ENCODE peak calls at places on chromosomes 13 and 19, in four cellular contexts. X is thyroid gland, U is progenitor cell of endocrine pancreas, Z is H9. E is an unnamed sample.

GRCh38 chr13:109977212-109977968 is 191.0 kb upstream of the IRS2 start:
- DNase-seq in U (no peak), Z (no peak), X (no peak), E (no peak)

GRCh38 chr19:42204684-42205083 is 12.8 kb downstream of the DEDD2 start:
- DNase-seq in Z (peak; percentile 52), U (no peak), X (no peak), E (no peak)

GRCh38 chr19:49857061-49857833 is 6.3 kb downstream of the PTOV1 start:
- DNase-seq in X (no peak), Z (peak; percentile 48), U (no peak), E (no peak)

GRCh38 chr19:1355974-1356865 is 27.5 kb upstream of the NDUFS7 start:
- DNase-seq in Z (no peak), U (no peak), X (peak; percentile 44), E (no peak)

GRCh38 chr19:12163841-12164240 is 945 bp downstream of the ZNF136 start:
- DNase-seq in U (no peak), Z (no peak), X (no peak), E (no peak)

GRCh38 chr19:32869369-32870153 is at the start of gene SLC7A9:
- DNase-seq in U (no peak), X (no peak), Z (no peak), E (no peak)

GRCh38 chr13:111531505-111531904 is 211.1 kb downstream of the TEX29 start:
- DNase-seq in U (no peak), Z (no peak), X (no peak), E (no peak)

GRCh38 chr13:39787086-39787487 is 131.6 kb downstream of the COG6 start:
- DNase-seq in X (no peak), U (no peak), Z (no peak), E (no peak)

GRCh38 chr19:17488593-17489391 is 18.5 kb downstream of the SLC27A1 start:
- DNase-seq in U (peak; percentile 83), X (peak; percentile 82), Z (peak; percentile 99), E (peak; percentile 96)

GRCh38 chr19:38496603-38497487 is 63.4 kb downstream of the RYR1 start:
- DNase-seq in Z (no peak), X (no peak), U (no peak), E (no peak)

GRCh38 chr13:68927387-68928026 is 1180.1 kb upstream of the ATXN8OS start:
- DNase-seq in Z (peak; percentile 78), U (no peak), X (no peak), E (peak; percentile 44)

GRCh38 chr19:14367016-14367415 is 14.2 kb upstream of the ADGRE5 start:
- DNase-seq in Z (no peak), U (no peak), X (no peak), E (no peak)

GRCh38 chr19:14366529-14366928 is 14.7 kb upstream of the ADGRE5 start:
- DNase-seq in U (peak; percentile 27), X (peak; percentile 76), Z (peak; percentile 92), E (peak; percentile 17)

GRCh38 chr19:14363203-14364097 is 17.8 kb upstream of the ADGRE5 start:
- DNase-seq in X (peak; percentile 56), U (peak; percentile 21), Z (peak; percentile 92), E (peak; percentile 64)

GRCh38 chr19:14361824-14362223 is 19.4 kb upstream of the ADGRE5 start:
- DNase-seq in U (no peak), X (no peak), Z (peak; percentile 83), E (no peak)
- TF ChIP-seq CTCF in U (no peak), X (no peak), Z (peak; percentile 56), E (no peak)

GRCh38 chr19:37172368-37173366 is at the start of gene ZNF585A:
- DNase-seq in Z (peak; percentile 96), X (peak; percentile 94), U (peak; percentile 71), E (peak; percentile 79)
- TF ChIP-seq CTCF in Z (peak; percentile 21), X (peak; percentile 23), U (peak; percentile 28), E (no peak)

DNA sequence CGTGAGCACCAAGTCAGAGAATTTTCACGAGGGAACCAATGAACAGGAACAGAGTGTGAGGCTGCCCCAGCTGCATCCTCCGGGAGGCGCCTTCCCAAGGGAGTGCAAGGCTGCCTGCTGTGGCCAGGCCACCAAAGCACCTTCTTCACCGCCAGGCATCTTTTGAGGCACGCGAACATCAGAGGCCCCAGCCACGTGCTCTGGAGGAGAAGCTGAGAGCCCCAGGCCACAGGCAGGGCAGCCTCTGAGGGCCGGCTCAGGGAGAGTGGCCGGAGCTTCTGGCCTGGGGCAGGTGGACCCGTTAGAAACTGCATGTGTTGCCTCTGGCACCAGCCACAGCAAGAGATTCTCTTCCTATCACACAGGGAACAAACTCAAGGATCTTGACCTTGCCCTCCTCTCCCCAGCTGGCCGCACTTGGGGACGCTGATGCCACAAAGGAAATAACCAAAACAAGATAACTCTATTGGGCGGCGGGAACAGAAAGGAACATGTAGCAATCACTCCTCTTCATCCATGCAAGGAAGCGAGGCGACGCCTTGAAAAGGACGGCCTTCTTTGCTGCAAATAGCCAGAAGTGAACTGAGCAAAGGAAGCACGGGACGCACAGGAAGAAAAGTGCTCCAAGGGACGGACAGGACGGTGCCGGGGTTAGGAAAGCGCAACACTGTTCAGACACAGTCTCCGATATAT is 19.9 kb downstream of the GAS6 start:
- DNase-seq in U (no peak), X (no peak), Z (no peak), E (no peak)
- TF ChIP-seq CTCF in U (no peak), X (no peak), Z (peak; percentile 48), E (no peak)

GRCh38 chr13:51452391-51453307 is at the start of gene INTS6:
- DNase-seq in Z (peak; percentile 99), X (peak; percentile 99), U (peak; percentile 97), E (peak; percentile 99)

GRCh38 chr13:51451134-51451466 is 1.7 kb downstream of the INTS6 start:
- DNase-seq in U (no peak), X (no peak), Z (no peak), E (no peak)

GRCh38 chr13:51453959-51454703 is 1.3 kb upstream of the INTS6 start:
- DNase-seq in Z (no peak), X (peak; percentile 21), U (no peak), E (peak; percentile 23)

GRCh38 chr13:51453308-51453958 is 597 bp upstream of the INTS6 start:
- DNase-seq in Z (no peak), X (peak; percentile 77), U (peak; percentile 65), E (peak; percentile 74)

DNA sequence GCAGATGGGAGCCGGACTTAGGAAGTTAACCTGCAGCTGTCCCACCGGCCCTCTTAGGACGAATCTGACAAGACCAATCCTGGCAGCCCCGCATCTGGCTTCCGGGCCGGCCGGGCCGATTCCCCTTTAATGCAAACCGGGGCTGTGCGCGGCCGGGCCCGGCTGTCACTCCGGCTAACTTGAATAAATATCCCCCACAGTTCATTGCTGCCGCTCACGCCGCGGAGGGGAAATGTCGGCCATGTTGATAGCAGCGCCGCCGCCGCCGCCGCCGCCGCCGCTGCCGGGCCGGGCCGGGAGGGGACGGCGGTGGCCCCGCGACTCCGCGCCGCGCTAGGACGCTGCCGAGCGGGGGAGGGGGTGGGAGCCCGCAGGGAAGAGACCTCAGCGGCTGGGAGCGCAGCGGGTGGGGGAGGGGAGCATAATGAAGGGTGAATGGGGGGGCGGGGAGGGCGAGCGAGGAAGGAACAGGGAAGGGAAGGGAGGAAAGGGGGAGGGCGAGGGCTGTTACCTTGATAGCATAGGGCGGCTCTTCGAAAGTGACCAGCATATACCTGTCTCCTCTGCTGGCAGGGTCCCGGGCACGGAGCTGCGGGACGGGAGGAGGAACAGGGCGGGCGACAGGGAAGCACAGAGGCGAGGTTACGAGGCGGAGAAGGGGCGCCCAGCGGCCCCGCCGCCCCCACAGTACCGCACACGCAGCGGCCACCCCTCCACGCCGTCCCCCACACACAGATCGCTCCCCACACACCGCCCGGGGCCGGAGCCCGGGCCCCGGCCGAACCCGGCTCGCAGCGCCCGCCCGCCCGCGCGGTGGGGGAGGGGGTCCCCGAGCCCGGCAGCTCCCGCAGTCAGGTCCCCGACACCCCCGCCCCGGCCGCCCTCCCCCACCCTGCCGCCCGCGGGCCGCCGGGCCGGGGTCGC is 1.1 kb downstream of the INTS6 start:
- DNase-seq in Z (peak; percentile 78), U (peak; percentile 68), X (peak; percentile 86), E (peak; percentile 75)
- TF ChIP-seq CTCF in Z (no peak), U (no peak), X (no peak), E (no peak)

DNA sequence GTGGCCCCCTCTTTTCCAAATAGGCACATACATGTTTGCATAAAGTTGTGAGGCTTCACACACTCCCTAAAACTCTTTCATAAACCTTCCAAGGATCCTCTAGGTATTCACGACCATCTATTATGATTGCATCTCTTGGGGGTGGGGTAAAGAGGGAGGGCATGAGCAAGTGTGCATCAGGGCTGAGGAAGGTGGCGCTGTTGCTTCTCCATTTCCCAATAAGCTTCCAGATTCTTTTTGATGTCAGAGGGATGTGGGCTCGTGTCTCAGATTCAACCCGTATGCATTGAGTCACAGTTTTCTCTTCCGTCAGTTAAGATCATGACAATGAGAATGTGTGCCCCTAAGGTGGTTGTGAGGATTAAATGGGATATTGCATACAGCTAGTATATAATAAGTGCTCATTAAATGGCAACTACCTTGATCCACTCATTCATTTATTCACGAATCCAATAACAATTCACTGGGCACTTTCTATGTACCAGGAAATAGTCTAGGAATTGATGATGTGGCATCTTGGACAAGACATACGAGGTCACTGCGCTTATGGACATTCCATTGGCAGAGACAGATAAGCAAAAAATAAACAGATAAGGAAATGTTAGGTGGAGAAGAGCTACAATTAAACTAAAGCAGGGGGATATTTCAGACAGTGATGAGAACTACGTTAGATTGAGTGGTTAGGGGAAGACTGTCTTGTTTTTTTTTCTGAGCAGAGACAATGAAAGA is 10.3 kb downstream of the CYP2B6 start:
- DNase-seq in Z (no peak), X (no peak), U (no peak), E (no peak)
- TF ChIP-seq CTCF in Z (peak; percentile 62), X (no peak), U (no peak), E (no peak)

DNA sequence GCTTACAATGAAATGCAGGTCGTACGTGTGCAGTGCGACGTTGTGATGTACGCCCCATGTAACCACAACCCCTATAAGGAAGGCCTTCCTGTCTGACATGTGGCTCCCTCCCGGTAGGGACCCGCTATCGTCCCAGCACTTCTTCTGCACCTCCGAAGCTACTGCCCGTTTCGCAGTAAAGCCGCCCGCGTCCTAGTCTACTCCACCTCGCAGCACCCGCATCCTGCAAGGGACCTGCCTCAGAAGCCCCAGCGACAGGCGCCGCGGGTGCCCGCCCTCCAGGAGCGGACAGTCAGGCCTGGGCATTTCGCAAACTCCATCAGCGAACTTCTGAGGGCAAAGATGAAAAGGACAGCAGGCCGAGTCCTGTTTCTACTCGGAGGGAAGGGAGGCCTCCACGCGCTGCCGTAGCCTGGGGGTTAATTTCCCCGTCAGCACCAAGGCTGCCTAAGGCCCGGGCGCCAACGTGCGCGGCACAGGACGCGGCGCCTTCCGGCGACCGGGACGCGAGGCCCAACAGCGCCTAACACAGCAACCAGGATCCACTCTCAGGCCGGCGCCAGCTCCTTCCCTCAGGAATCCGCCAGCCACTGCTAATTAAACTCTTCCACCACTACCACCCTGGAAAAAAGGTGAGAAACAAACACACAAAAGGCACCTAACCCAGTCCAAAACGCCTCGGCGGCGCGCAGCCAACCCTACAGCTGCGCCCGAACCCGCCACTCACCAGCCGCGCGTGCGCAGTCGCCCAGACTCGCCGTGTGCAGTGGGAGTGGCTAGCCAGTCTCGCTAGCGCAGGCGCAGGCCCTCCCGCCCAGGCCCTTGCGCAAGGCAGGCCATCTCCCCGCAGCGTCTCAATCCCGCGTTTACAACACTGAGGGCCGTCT is at the start of gene EEF1AKMT1:
- DNase-seq in U (peak; percentile 90), X (peak; percentile 94), Z (peak; percentile 95), E (peak; percentile 97)
- TF ChIP-seq CTCF in U (no peak), X (no peak), Z (no peak), E (no peak)

GRCh38 chr13:107650081-107650701 is 565.1 kb downstream of the LIG4 start:
- DNase-seq in Z (peak; percentile 78), U (peak; percentile 61), X (peak; percentile 48), E (peak; percentile 79)
- TF ChIP-seq CTCF in Z (peak; percentile 94), U (peak; percentile 84), X (peak; percentile 57), E (peak; percentile 88)